ENCODE peak calls at places on chromosomes 12 and 14, in seven cellular contexts. S is CD8-positive, alpha-beta T cell; T is aorta; D is cardiac muscle cell; N is pancreas; R is neural progenitor cell; O is SK-N-SH. C is an unnamed sample.
A peak's percentile ranks its signal among the peaks of the same experiment; 100 is the strongest.

GRCh38 chr14:81162941-81163340 is 57.8 kb downstream of the GTF2A1 start:
- DNase-seq in S (no peak), T (no peak), D (no peak), N (no peak), R (no peak), O (no peak), C (no peak)

GRCh38 chr14:36951380-36951911 is 221.0 kb downstream of the SLC25A21 start:
- DNase-seq in S (no peak), T (no peak), D (no peak), N (no peak), R (no peak), O (no peak), C (no peak)

GRCh38 chr12:15322164-15323054 is at the start of gene PTPRO:
- DNase-seq in S (no peak), T (no peak), D (peak; percentile 3), N (peak; percentile 15), R (peak; percentile 83), O (peak; percentile 80), C (no peak)

GRCh38 chr14:48096869-48097268 is 421.5 kb upstream of the MDGA2 start:
- DNase-seq in S (no peak), T (no peak), D (no peak), N (no peak), R (no peak), O (no peak), C (no peak)

GRCh38 chr14:68164723-68165122 is 345.1 kb downstream of the RAD51B start:
- DNase-seq in S (no peak), T (no peak), D (no peak), N (no peak), R (no peak), O (peak; percentile 16), C (no peak)

GRCh38 chr14:69050235-69051184 is 71.4 kb upstream of the ACTN1 start:
- DNase-seq in S (no peak), T (no peak), D (peak; percentile 64), N (no peak), R (no peak), O (no peak), C (no peak)

GRCh38 chr14:79090781-79091180 is 920.6 kb downstream of the NRXN3 start:
- DNase-seq in S (no peak), T (no peak), D (no peak), N (no peak), R (peak; percentile 51), O (no peak), C (no peak)

GRCh38 chr12:78229491-78230209 is 399.0 kb downstream of the NAV3 start:
- DNase-seq in S (no peak), T (no peak), D (peak; percentile 56), N (no peak), R (peak; percentile 60), O (peak; percentile 13), C (no peak)

GRCh38 chr12:3187846-3188755 is 110.9 kb downstream of the TSPAN9 start:
- DNase-seq in S (no peak), T (no peak), D (no peak), N (peak; percentile 28), R (no peak), O (no peak), C (no peak)

GRCh38 chr12:127363392-127363791 is 903.6 kb upstream of the TMEM132C start:
- DNase-seq in S (no peak), T (no peak), D (no peak), N (no peak), R (peak; percentile 61), O (no peak), C (no peak)

GRCh38 chr12:40055227-40055579 is 50.7 kb downstream of the SLC2A13 start:
- DNase-seq in S (no peak), T (no peak), D (no peak), N (no peak), R (no peak), O (no peak), C (no peak)
- H3K27ac ChIP-seq in S (no peak overlapping the region), T (no peak overlapping the region), D (no peak overlapping the region), N (no peak overlapping the region), R (no peak overlapping the region), O (no peak overlapping the region), C (no peak overlapping the region)

DNA sequence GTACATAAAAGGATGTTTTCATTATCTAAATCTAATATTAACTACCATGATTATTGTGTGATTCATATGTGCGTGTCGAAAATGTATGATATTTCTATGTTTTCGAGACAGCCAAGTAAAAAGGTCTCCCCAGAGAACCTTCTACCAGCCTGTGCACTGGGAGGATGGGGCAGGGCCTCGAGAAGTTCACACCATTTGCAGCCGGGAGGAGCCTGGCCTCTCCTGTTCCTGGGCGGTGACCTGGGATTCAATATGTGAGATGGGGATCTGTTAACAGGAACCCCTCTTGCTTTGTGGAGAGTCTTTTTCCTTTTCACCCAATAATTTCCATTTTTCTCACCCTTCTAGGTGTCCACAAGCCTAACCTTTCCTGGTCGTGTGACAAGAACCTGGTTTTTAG is 189.3 kb downstream of the IPO8 start:
- DNase-seq in S (no peak), T (no peak), D (no peak), N (no peak), R (no peak), O (no peak), C (no peak)
- H3K27ac ChIP-seq in S (no peak overlapping the region), T (no peak overlapping the region), D (no peak overlapping the region), N (no peak overlapping the region), R (no peak overlapping the region), O (no peak overlapping the region), C (no peak overlapping the region)

GRCh38 chr12:98799411-98799810 is 154.3 kb downstream of the APAF1 start:
- DNase-seq in S (no peak), T (no peak), D (no peak), N (no peak), R (no peak), O (no peak), C (no peak)
- H3K27ac ChIP-seq in S (no peak overlapping the region), T (no peak overlapping the region), D (no peak overlapping the region), N (no peak overlapping the region), R (no peak overlapping the region), O (no peak overlapping the region), C (no peak overlapping the region)

GRCh38 chr12:53389702-53390101 is 9.7 kb downstream of the SP1 start:
- DNase-seq in S (no peak), T (no peak), D (no peak), N (no peak), R (no peak), O (no peak), C (no peak)
- H3K27ac ChIP-seq in S (no peak overlapping the region), T (no peak overlapping the region), D (peak overlapping the region; percentile 53), N (no peak overlapping the region), R (peak overlapping the region; percentile 58), O (peak overlapping the region; percentile 84), C (no peak overlapping the region)

DNA sequence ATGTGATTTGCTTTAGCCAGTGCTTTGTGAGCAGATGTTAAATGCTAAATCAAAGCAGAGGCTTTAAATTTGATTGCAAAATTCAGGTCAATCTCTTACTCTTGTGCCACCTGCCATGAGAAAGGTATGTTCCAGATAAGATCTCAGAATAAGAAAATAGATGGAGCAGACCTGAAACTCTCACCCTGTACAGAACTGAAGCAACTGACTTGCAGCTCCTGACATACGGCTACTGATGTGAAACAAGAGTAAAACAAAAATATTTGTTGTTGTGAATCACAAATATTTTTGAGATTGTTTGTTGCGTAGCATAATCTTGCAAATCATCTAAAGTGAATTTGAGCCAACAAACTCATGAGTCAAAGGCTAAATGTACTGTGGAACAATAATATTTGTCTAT is 3.5 kb upstream of the OSBPL8 start:
- DNase-seq in S (no peak), T (no peak), D (no peak), N (no peak), R (no peak), O (no peak), C (no peak)
- H3K27ac ChIP-seq in S (no peak overlapping the region), T (no peak overlapping the region), D (no peak overlapping the region), N (no peak overlapping the region), R (no peak overlapping the region), O (no peak overlapping the region), C (no peak overlapping the region)

DNA sequence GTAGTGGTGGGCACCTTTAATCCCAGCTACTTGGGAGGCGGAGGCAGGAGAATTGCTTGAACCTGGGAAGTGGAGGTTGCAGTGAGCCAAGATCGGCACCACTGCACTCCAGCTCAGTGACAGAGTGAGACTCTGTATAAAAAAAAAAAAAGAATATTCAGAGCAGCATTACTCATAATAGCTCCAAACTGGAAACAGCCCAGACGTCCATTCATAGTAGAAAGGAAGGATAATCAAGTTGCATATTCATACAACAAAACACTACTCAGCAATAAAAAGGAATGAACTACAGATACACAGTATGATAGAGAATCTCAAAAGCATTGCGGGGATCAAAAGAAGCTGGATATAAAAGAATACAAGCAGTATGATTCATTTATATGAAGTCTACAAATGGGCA is 19.1 kb downstream of the TMEM30B start:
- DNase-seq in S (no peak), T (no peak), D (no peak), N (no peak), R (no peak), O (no peak), C (no peak)
- H3K27ac ChIP-seq in S (no peak overlapping the region), T (no peak overlapping the region), D (no peak overlapping the region), N (no peak overlapping the region), R (no peak overlapping the region), O (peak overlapping the region; percentile 99), C (no peak overlapping the region)